ENCODE peak calls at places on chromosomes 16 and 17, in ten cellular contexts. One of them, this sample, is unnamed.

GRCh38 chr17:29369831-29370735 is 20.1 kb upstream of the TAOK1 start:
- DNase-seq in tibial artery: peak
- DNase-seq in IMR-90: peak
- DNase-seq in esophagus muscularis mucosa: no peak
- DNase-seq in RWPE1: peak
- DNase-seq in SJCRH30: peak
- DNase-seq in aorta: no peak
- DNase-seq in AG04450: peak
- DNase-seq in PC-9: peak
- DNase-seq in tibial nerve: no peak
- DNase-seq in this sample: peak

GRCh38 chr17:44785921-44786320 is 27.1 kb downstream of the ADAM11 start:
- DNase-seq in tibial artery: no peak
- DNase-seq in IMR-90: no peak
- DNase-seq in esophagus muscularis mucosa: no peak
- DNase-seq in RWPE1: no peak
- DNase-seq in SJCRH30: no peak
- DNase-seq in aorta: no peak
- DNase-seq in AG04450: no peak
- DNase-seq in PC-9: no peak
- DNase-seq in tibial nerve: no peak
- DNase-seq in this sample: peak

GRCh38 chr16:4455081-4455480 is 19.3 kb downstream of the NMRAL1 start:
- DNase-seq in tibial artery: no peak
- DNase-seq in IMR-90: no peak
- DNase-seq in esophagus muscularis mucosa: no peak
- DNase-seq in RWPE1: no peak
- DNase-seq in SJCRH30: no peak
- DNase-seq in aorta: no peak
- DNase-seq in AG04450: no peak
- DNase-seq in PC-9: no peak
- DNase-seq in tibial nerve: no peak
- DNase-seq in this sample: no peak

GRCh38 chr17:30165960-30166359 is 49.3 kb downstream of the NSRP1 start:
- DNase-seq in tibial artery: no peak
- DNase-seq in IMR-90: no peak
- DNase-seq in esophagus muscularis mucosa: no peak
- DNase-seq in RWPE1: no peak
- DNase-seq in SJCRH30: no peak
- DNase-seq in aorta: no peak
- DNase-seq in AG04450: no peak
- DNase-seq in PC-9: no peak
- DNase-seq in tibial nerve: no peak
- DNase-seq in this sample: no peak

GRCh38 chr16:16121185-16121727 is 102.0 kb downstream of the ABCC6 start:
- DNase-seq in tibial artery: no peak
- DNase-seq in IMR-90: no peak
- DNase-seq in esophagus muscularis mucosa: no peak
- DNase-seq in RWPE1: no peak
- DNase-seq in SJCRH30: no peak
- DNase-seq in aorta: no peak
- DNase-seq in AG04450: no peak
- DNase-seq in PC-9: no peak
- DNase-seq in tibial nerve: no peak
- DNase-seq in this sample: no peak

GRCh38 chr16:3882531-3882930 is 2.0 kb upstream of the CREBBP start:
- DNase-seq in tibial artery: no peak
- DNase-seq in IMR-90: no peak
- DNase-seq in esophagus muscularis mucosa: no peak
- DNase-seq in RWPE1: no peak
- DNase-seq in SJCRH30: no peak
- DNase-seq in aorta: no peak
- DNase-seq in AG04450: no peak
- DNase-seq in PC-9: no peak
- DNase-seq in tibial nerve: no peak
- DNase-seq in this sample: no peak

GRCh38 chr16:57984443-57985203 is 13.7 kb upstream of the CNGB1 start:
- DNase-seq in tibial artery: peak
- DNase-seq in IMR-90: peak
- DNase-seq in esophagus muscularis mucosa: peak
- DNase-seq in RWPE1: peak
- DNase-seq in SJCRH30: no peak
- DNase-seq in aorta: peak
- DNase-seq in AG04450: peak
- DNase-seq in PC-9: no peak
- DNase-seq in tibial nerve: peak
- DNase-seq in this sample: peak

GRCh38 chr16:55225972-55226542 is 97.9 kb upstream of the IRX6 start:
- DNase-seq in tibial artery: no peak
- DNase-seq in IMR-90: no peak
- DNase-seq in esophagus muscularis mucosa: peak
- DNase-seq in RWPE1: no peak
- DNase-seq in SJCRH30: no peak
- DNase-seq in aorta: no peak
- DNase-seq in AG04450: no peak
- DNase-seq in PC-9: no peak
- DNase-seq in tibial nerve: no peak
- DNase-seq in this sample: no peak

GRCh38 chr16:73289232-73289631 is 241.3 kb upstream of the ZFHX3 start:
- DNase-seq in tibial artery: no peak
- DNase-seq in IMR-90: no peak
- DNase-seq in esophagus muscularis mucosa: no peak
- DNase-seq in RWPE1: no peak
- DNase-seq in SJCRH30: no peak
- DNase-seq in aorta: no peak
- DNase-seq in AG04450: no peak
- DNase-seq in PC-9: no peak
- DNase-seq in tibial nerve: no peak
- DNase-seq in this sample: no peak

GRCh38 chr17:14033166-14033565 is 36.1 kb upstream of the COX10 start:
- DNase-seq in tibial artery: no peak
- DNase-seq in IMR-90: no peak
- DNase-seq in esophagus muscularis mucosa: no peak
- DNase-seq in RWPE1: no peak
- DNase-seq in SJCRH30: peak
- DNase-seq in aorta: no peak
- DNase-seq in AG04450: no peak
- DNase-seq in PC-9: no peak
- DNase-seq in tibial nerve: no peak
- DNase-seq in this sample: no peak

GRCh38 chr16:64830653-64831052 is 291.2 kb downstream of the CDH11 start:
- DNase-seq in tibial artery: no peak
- DNase-seq in IMR-90: peak
- DNase-seq in esophagus muscularis mucosa: no peak
- DNase-seq in RWPE1: no peak
- DNase-seq in SJCRH30: no peak
- DNase-seq in aorta: no peak
- DNase-seq in AG04450: peak
- DNase-seq in PC-9: no peak
- DNase-seq in tibial nerve: no peak
- DNase-seq in this sample: no peak

GRCh38 chr16:11734025-11734652 is 8.5 kb downstream of the TXNDC11 start:
- DNase-seq in tibial artery: no peak
- DNase-seq in IMR-90: no peak
- DNase-seq in esophagus muscularis mucosa: no peak
- DNase-seq in RWPE1: no peak
- DNase-seq in SJCRH30: no peak
- DNase-seq in aorta: no peak
- DNase-seq in AG04450: no peak
- DNase-seq in PC-9: no peak
- DNase-seq in tibial nerve: no peak
- DNase-seq in this sample: peak

DNA sequence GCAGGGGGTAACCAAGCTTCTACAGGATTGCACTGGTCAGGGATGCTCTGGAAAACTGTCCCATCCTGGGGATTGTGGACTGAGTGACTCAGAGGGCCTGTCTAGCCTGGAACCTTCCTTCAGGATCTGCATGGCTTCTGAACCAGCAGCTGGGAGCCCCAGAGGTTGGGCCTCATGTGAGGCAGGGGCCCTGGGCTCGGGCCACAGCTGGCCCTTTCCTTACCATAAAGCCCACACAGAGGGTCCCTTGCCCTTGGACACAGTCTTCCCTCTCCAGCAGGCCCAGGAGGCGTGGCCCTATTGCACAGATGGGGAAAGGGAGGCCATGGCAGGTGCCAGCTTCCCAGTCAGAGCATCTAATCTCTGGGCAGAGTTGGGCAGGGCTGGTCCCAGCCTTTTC is 30.5 kb downstream of the ADCY7 start:
- DNase-seq in tibial artery: peak
- DNase-seq in IMR-90: no peak
- DNase-seq in esophagus muscularis mucosa: no peak
- DNase-seq in RWPE1: no peak
- DNase-seq in SJCRH30: no peak
- DNase-seq in aorta: peak
- DNase-seq in AG04450: no peak
- DNase-seq in PC-9: no peak
- DNase-seq in tibial nerve: no peak
- DNase-seq in this sample: peak
- H3K27ac ChIP-seq in tibial artery: no peak
- H3K27ac ChIP-seq in IMR-90: no peak
- H3K27ac ChIP-seq in esophagus muscularis mucosa: no peak
- H3K27ac ChIP-seq in RWPE1: peak
- H3K27ac ChIP-seq in SJCRH30: no peak
- H3K27ac ChIP-seq in aorta: no peak
- H3K27ac ChIP-seq in AG04450: no peak
- H3K27ac ChIP-seq in PC-9: no peak
- H3K27ac ChIP-seq in tibial nerve: no peak
- H3K27ac ChIP-seq in this sample: no peak

DNA sequence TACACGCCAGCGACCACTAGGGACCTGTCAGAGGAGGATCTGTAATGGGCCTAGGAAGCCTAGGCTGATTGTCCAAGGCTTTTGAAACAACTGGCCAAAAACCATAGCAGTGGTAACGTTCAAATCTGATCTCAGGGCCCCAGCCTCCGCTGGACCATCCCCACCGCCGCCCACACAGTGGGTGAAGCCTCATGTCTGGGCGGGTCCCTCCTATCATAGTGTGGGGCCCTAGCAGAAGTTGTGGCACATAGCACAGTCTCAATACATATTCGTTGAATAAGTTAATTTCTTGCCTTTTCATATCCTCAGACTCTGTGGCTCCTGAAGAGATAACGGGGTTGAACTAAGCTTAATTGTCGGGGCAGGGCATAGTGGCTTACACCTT is 818 bp downstream of the DPH1 start:
- DNase-seq in tibial artery: no peak
- DNase-seq in IMR-90: no peak
- DNase-seq in esophagus muscularis mucosa: no peak
- DNase-seq in RWPE1: no peak
- DNase-seq in SJCRH30: peak
- DNase-seq in aorta: no peak
- DNase-seq in AG04450: peak
- DNase-seq in PC-9: peak
- DNase-seq in tibial nerve: no peak
- DNase-seq in this sample: peak
- H3K27ac ChIP-seq in tibial artery: peak
- H3K27ac ChIP-seq in IMR-90: peak
- H3K27ac ChIP-seq in esophagus muscularis mucosa: peak
- H3K27ac ChIP-seq in RWPE1: peak
- H3K27ac ChIP-seq in SJCRH30: no peak
- H3K27ac ChIP-seq in aorta: no peak
- H3K27ac ChIP-seq in AG04450: no peak
- H3K27ac ChIP-seq in PC-9: no peak
- H3K27ac ChIP-seq in tibial nerve: no peak
- H3K27ac ChIP-seq in this sample: no peak

GRCh38 chr16:5580772-5581171 is 483.2 kb upstream of the EEF2KMT start:
- DNase-seq in tibial artery: no peak
- DNase-seq in IMR-90: no peak
- DNase-seq in esophagus muscularis mucosa: no peak
- DNase-seq in RWPE1: no peak
- DNase-seq in SJCRH30: no peak
- DNase-seq in aorta: peak
- DNase-seq in AG04450: no peak
- DNase-seq in PC-9: no peak
- DNase-seq in tibial nerve: no peak
- DNase-seq in this sample: no peak
- H3K27ac ChIP-seq in tibial artery: no peak
- H3K27ac ChIP-seq in IMR-90: no peak
- H3K27ac ChIP-seq in esophagus muscularis mucosa: no peak
- H3K27ac ChIP-seq in RWPE1: no peak
- H3K27ac ChIP-seq in SJCRH30: no peak
- H3K27ac ChIP-seq in aorta: no peak
- H3K27ac ChIP-seq in AG04450: no peak
- H3K27ac ChIP-seq in PC-9: no peak
- H3K27ac ChIP-seq in tibial nerve: no peak
- H3K27ac ChIP-seq in this sample: no peak

GRCh38 chr16:84881702-84882521 is 62.1 kb downstream of the CRISPLD2 start:
- DNase-seq in tibial artery: no peak
- DNase-seq in IMR-90: peak
- DNase-seq in esophagus muscularis mucosa: no peak
- DNase-seq in RWPE1: peak
- DNase-seq in SJCRH30: peak
- DNase-seq in aorta: no peak
- DNase-seq in AG04450: peak
- DNase-seq in PC-9: peak
- DNase-seq in tibial nerve: no peak
- DNase-seq in this sample: no peak
- H3K27ac ChIP-seq in tibial artery: no peak
- H3K27ac ChIP-seq in IMR-90: peak
- H3K27ac ChIP-seq in esophagus muscularis mucosa: peak
- H3K27ac ChIP-seq in RWPE1: no peak
- H3K27ac ChIP-seq in SJCRH30: no peak
- H3K27ac ChIP-seq in aorta: no peak
- H3K27ac ChIP-seq in AG04450: peak
- H3K27ac ChIP-seq in PC-9: peak
- H3K27ac ChIP-seq in tibial nerve: peak
- H3K27ac ChIP-seq in this sample: no peak

DNA sequence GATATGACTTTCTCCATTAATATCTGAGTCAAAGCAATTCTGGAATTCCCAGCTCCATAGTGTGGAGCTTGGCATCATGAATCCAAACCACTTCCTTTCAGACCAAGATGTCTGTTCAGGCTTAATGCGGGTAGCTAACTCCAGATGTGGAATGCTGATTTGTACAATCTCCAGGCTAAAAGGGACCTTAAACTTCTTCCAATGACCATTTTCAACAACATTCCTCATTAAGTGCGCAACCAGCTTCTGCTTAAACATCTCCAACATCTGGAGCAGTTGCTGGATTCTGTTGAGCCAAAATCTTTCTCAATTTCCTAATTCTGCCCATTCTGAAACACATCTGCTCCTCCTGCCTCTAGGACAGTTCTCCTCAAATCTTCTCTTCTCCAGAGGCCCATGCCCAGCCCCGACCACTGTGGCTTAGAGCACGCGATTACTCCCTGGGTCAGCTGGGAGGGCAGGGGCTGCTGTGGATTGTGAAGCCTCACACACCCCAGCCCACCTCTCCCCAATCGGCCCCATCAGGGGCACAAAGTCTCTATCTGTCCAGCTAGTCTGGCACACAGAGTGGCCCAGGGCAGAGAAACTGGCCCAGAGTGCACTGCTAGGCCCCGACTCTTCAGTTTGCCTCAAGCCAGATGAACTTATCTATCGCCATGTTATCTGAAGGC is 36.2 kb downstream of the ASPA start:
- DNase-seq in tibial artery: no peak
- DNase-seq in IMR-90: no peak
- DNase-seq in esophagus muscularis mucosa: no peak
- DNase-seq in RWPE1: no peak
- DNase-seq in SJCRH30: no peak
- DNase-seq in aorta: no peak
- DNase-seq in AG04450: no peak
- DNase-seq in PC-9: no peak
- DNase-seq in tibial nerve: no peak
- DNase-seq in this sample: no peak
- H3K27ac ChIP-seq in tibial artery: peak
- H3K27ac ChIP-seq in IMR-90: no peak
- H3K27ac ChIP-seq in esophagus muscularis mucosa: peak
- H3K27ac ChIP-seq in RWPE1: no peak
- H3K27ac ChIP-seq in SJCRH30: peak
- H3K27ac ChIP-seq in aorta: no peak
- H3K27ac ChIP-seq in AG04450: no peak
- H3K27ac ChIP-seq in PC-9: no peak
- H3K27ac ChIP-seq in tibial nerve: peak
- H3K27ac ChIP-seq in this sample: no peak

This sample was measured in left lung.